ENCODE peak calls at places on chromosomes 2 and 18, in nine cellular contexts. W is psoas muscle, O is heart left ventricle, K is GM10248, T is colonic mucosa, D is OCI-LY7, H is cardiac muscle cell, S is HFF-Myc, N is prostate gland. B is an unnamed sample.

GRCh38 chr2:210376618-210377175 is 61.7 kb upstream of the MYL1 start:
- DNase-seq in W (no peak), O (no peak), K (no peak), T (no peak), D (no peak), H (no peak), S (no peak), N (no peak), B (no peak)

GRCh38 chr2:232363784-232364615 is 14.6 kb upstream of the ALPP start:
- DNase-seq in W (peak; percentile 26), O (no peak), K (peak; percentile 50), T (no peak), D (peak; percentile 64), H (no peak), S (no peak), N (no peak), B (peak; percentile 65)

GRCh38 chr2:240964854-240965295 is 33.5 kb upstream of the SNED1 start:
- DNase-seq in W (peak; percentile 46), O (no peak), K (no peak), T (no peak), D (no peak), H (no peak), S (no peak), N (no peak), B (no peak)

GRCh38 chr2:157898591-157898996 is 22.5 kb upstream of the ACVR1 start:
- DNase-seq in W (no peak), O (no peak), K (peak; percentile 20), T (no peak), D (no peak), H (no peak), S (peak; percentile 85), N (no peak), B (peak; percentile 18)

GRCh38 chr18:73638709-73639108 is 508.9 kb downstream of the FBXO15 start:
- DNase-seq in W (no peak), O (no peak), K (no peak), T (no peak), D (no peak), H (no peak), S (peak; percentile 21), N (no peak), B (no peak)

GRCh38 chr2:177573120-177573519 is 180.5 kb downstream of the AGPS start:
- DNase-seq in W (no peak), O (no peak), K (no peak), T (no peak), D (no peak), H (no peak), S (no peak), N (no peak), B (no peak)

GRCh38 chr2:215958231-215958630 is 55.1 kb downstream of the MREG start:
- DNase-seq in W (no peak), O (no peak), K (no peak), T (no peak), D (no peak), H (no peak), S (peak; percentile 39), N (no peak), B (no peak)

GRCh38 chr18:46051731-46052461 is 20.2 kb downstream of the PSTPIP2 start:
- DNase-seq in W (no peak), O (no peak), K (no peak), T (no peak), D (no peak), H (no peak), S (no peak), N (peak; percentile 41), B (no peak)

GRCh38 chr2:157052685-157053224 is 204.8 kb upstream of the GALNT5 start:
- DNase-seq in W (no peak), O (no peak), K (no peak), T (no peak), D (no peak), H (no peak), S (peak; percentile 24), N (no peak), B (no peak)

GRCh38 chr2:64656379-64656778 is 2.7 kb upstream of the SERTAD2 start:
- DNase-seq in W (no peak), O (no peak), K (no peak), T (no peak), D (no peak), H (no peak), S (no peak), N (no peak), B (no peak)

DNA sequence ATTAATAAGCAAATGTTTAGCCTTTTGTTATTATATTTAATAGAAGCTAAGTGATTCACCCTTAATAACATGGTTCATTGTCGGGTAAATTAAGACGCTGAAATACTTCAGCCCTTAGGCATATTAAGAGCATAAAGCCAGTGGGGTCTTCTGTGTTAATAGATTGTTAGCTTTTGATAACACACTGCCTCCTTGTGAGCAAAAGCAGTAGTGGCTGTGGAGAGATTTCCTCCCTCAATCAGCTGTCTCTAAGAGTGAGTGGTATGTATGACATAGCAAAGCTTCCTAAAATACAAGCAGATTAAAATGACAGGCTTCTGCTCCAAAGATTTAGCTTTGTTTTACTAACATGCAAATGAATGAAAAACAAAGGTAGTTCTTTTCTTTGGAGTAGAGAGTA is 143.7 kb upstream of the SYT4 start:
- DNase-seq in W (no peak), O (no peak), K (no peak), T (no peak), D (no peak), H (peak; percentile 9), S (no peak), N (no peak), B (no peak)
- TF ChIP-seq CTCF in W (no peak), O (no peak), K (no peak), T (no peak), D (peak; percentile 26), H (no peak), S (no peak), N (no peak), B (no peak)

DNA sequence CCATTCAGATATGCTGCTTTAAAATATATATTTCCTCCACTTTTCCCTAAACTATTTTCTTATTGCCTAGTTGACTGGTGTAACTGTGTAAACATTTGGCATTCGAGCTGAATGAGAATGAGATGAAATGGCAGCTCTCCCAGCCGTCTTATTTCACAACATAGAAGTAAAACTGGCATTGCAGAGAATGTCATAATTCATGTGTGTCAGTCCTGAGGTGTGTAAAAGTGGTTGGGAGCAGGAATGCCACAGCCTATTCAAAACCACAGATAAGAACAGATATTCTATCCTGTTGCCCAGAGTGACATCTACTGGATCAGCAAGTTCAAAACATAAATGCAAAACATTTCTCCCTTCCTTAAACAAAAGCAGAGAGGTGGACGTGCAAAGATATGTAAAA is 565.5 kb upstream of the CHAC2 start:
- DNase-seq in W (no peak), O (no peak), K (no peak), T (peak; percentile 24), D (no peak), H (peak; percentile 32), S (peak; percentile 3), N (peak; percentile 43), B (no peak)
- TF ChIP-seq CTCF in W (no peak), O (no peak), K (no peak), T (no peak), D (no peak), H (no peak), S (peak; percentile 21), N (no peak), B (no peak)

GRCh38 chr2:47264686-47265085 is 109.6 kb upstream of the STPG4 start:
- DNase-seq in W (no peak), O (no peak), K (no peak), T (no peak), D (no peak), H (no peak), S (no peak), N (no peak), B (no peak)
- TF ChIP-seq CTCF in W (no peak), O (no peak), K (no peak), T (no peak), D (no peak), H (no peak), S (no peak), N (no peak), B (no peak)

GRCh38 chr2:62724886-62725711 is 19.6 kb downstream of the EHBP1 start:
- DNase-seq in W (no peak), O (no peak), K (no peak), T (peak; percentile 39), D (peak; percentile 15), H (peak; percentile 18), S (no peak), N (no peak), B (no peak)
- TF ChIP-seq CTCF in W (no peak), O (no peak), K (no peak), T (no peak), D (peak; percentile 63), H (peak; percentile 15), S (peak; percentile 40), N (no peak), B (no peak)